ENCODE peak calls at places on chromosomes 5 and 9, in five cellular contexts. O, V, N, F and H are unnamed samples. For H4K20me1, the result is how much of the 10 kb centered on the place peaks cover.

GRCh38 chr5:150081541-150082283 is 4.6 kb downstream of the CSF1R start:
- DNase-seq in V (peak), F (peak), N (no peak), O (no peak), H (no peak)

GRCh38 chr5:20023686-20024085 is 35.7 kb upstream of the CDH18 start:
- DNase-seq in O (no peak), V (no peak), F (no peak), N (no peak), H (no peak)

GRCh38 chr9:28678097-28678496 is 1104.8 kb upstream of the C9orf72 start:
- DNase-seq in F (no peak), O (peak), V (no peak), N (peak), H (no peak)

GRCh38 chr5:75367401-75367800 is 30.4 kb downstream of the HMGCR start:
- DNase-seq in N (no peak), V (no peak), O (no peak), F (no peak), H (no peak)

GRCh38 chr9:88280816-88281382 is 107.3 kb upstream of the SPIN1 start:
- DNase-seq in N (peak), O (no peak), F (no peak), V (no peak), H (no peak)

GRCh38 chr5:7529880-7530279 is 133.9 kb downstream of the ADCY2 start:
- DNase-seq in N (no peak), V (no peak), O (no peak), F (no peak), H (no peak)

GRCh38 chr5:127442085-127442484 is 75.4 kb upstream of the PRRC1 start:
- DNase-seq in V (peak), N (no peak), O (peak), F (peak), H (no peak)

GRCh38 chr9:135702002-135702721 is at the start of gene KCNT1:
- DNase-seq in N (no peak), O (peak), F (peak), V (peak), H (peak)

GRCh38 chr5:31412324-31412723 is 119.6 kb downstream of the DROSHA start:
- DNase-seq in F (no peak), V (no peak), N (no peak), O (no peak), H (no peak)

GRCh38 chr5:171534009-171534895 is 114.8 kb downstream of the FGF18 start:
- DNase-seq in F (no peak), O (peak), N (no peak), V (no peak), H (no peak)

GRCh38 chr5:65837139-65837538 is 89.2 kb upstream of the ERBIN start:
- DNase-seq in F (no peak), O (peak), V (no peak), N (no peak), H (peak)

GRCh38 chr9:13447551-13448422 is 168.3 kb upstream of the MPDZ start:
- DNase-seq in O (no peak), V (no peak), N (no peak), F (no peak), H (no peak)

GRCh38 chr5:123035950-123036390 is 555 bp downstream of the PPIC start:
- DNase-seq in N (peak), O (peak), V (peak), F (no peak), H (no peak)

GRCh38 chr5:56814361-56814962 is 887 bp upstream of the MAP3K1 start:
- DNase-seq in N (no peak), F (peak), O (no peak), V (peak), H (no peak)

GRCh38 chr5:79893485-79893884 is 97.6 kb downstream of the MTX3 start:
- DNase-seq in F (no peak), N (no peak), V (no peak), O (no peak), H (no peak)

GRCh38 chr5:89190515-89191265 is 307.7 kb upstream of the MEF2C start:
- DNase-seq in O (no peak), N (no peak), F (no peak), V (no peak), H (no peak)

GRCh38 chr5:66122379-66123034 is 21.6 kb upstream of the SREK1 start:
- DNase-seq in N (no peak), V (no peak), F (no peak), O (peak), H (no peak)

GRCh38 chr9:16594787-16595186 is 275.7 kb downstream of the BNC2 start:
- DNase-seq in N (no peak), V (no peak), F (no peak), O (no peak), H (no peak)

GRCh38 chr5:107919969-107920368 is 249.2 kb upstream of the EFNA5 start:
- DNase-seq in O (no peak), N (no peak), V (no peak), F (no peak), H (no peak)

GRCh38 chr5:172313877-172314276 is 30.3 kb upstream of the UBTD2 start:
- DNase-seq in V (no peak), F (no peak), O (no peak), N (no peak), H (no peak)

GRCh38 chr5:141363952-141364660 is at the start of gene PCDHGA5:
- DNase-seq in N (no peak), O (no peak), V (no peak), F (no peak), H (no peak)

GRCh38 chr9:73911814-73912213 is 585.3 kb upstream of the RORB start:
- DNase-seq in F (no peak), O (no peak), V (no peak), N (no peak), H (no peak)

GRCh38 chr5:74081126-74081525 is 455.1 kb downstream of the ARHGEF28 start:
- DNase-seq in V (no peak), F (no peak), O (no peak), N (no peak), H (no peak)

GRCh38 chr5:34012791-34013190 is 4.9 kb upstream of the AMACR start:
- DNase-seq in V (no peak), O (no peak), N (no peak), F (no peak), H (no peak)

GRCh38 chr9:95415158-95415557 is 97.6 kb upstream of the FANCC start:
- DNase-seq in N (no peak), O (no peak), F (no peak), V (no peak), H (no peak)

GRCh38 chr9:124652994-124653393 is 118.1 kb downstream of the NR6A1 start:
- DNase-seq in N (no peak), V (no peak), F (no peak), O (no peak), H (no peak)

GRCh38 chr5:143176048-143176447 is 227.4 kb downstream of the NR3C1 start:
- DNase-seq in N (no peak), V (no peak), O (no peak), F (no peak), H (no peak)

GRCh38 chr5:14424011-14424685 is 157.4 kb upstream of the OTULINL start:
- DNase-seq in N (no peak), V (no peak), F (no peak), O (no peak), H (no peak)

GRCh38 chr5:178365501-178366440 is 133.2 kb upstream of the PHYKPL start:
- DNase-seq in V (no peak), O (no peak), F (no peak), N (no peak), H (no peak)

GRCh38 chr9:34578241-34579096 is 11.1 kb downstream of the CNTFR start:
- DNase-seq in N (no peak), F (no peak), O (no peak), V (peak), H (no peak)

GRCh38 chr5:140261403-140262171 is 41.3 kb downstream of the PFDN1 start:
- DNase-seq in O (peak), N (no peak), V (peak), F (no peak), H (no peak)

GRCh38 chr9:93890436-93890935 is 64.7 kb downstream of the BARX1 start:
- DNase-seq in O (no peak), F (no peak), V (no peak), N (no peak), H (no peak)

GRCh38 chr5:175870820-175871447 is 444 bp upstream of the CPLX2 start:
- DNase-seq in F (no peak), V (no peak), N (no peak), O (no peak), H (no peak)

GRCh38 chr5:175876107-175876506 is 4.7 kb downstream of the CPLX2 start:
- DNase-seq in O (no peak), N (no peak), V (no peak), F (no peak), H (no peak)

GRCh38 chr5:175872287-175873089 is 1.1 kb downstream of the CPLX2 start:
- DNase-seq in V (no peak), N (no peak), O (no peak), F (no peak), H (no peak)

GRCh38 chr5:175874462-175875139 is 3.2 kb downstream of the CPLX2 start:
- DNase-seq in N (no peak), V (no peak), O (no peak), F (no peak), H (no peak)

GRCh38 chr5:175873090-175873454 is 1.7 kb downstream of the CPLX2 start:
- DNase-seq in F (no peak), N (no peak), O (no peak), V (peak), H (no peak)
- TF ChIP-seq CTCF in F (no peak), N (peak), O (peak), V (peak), H (peak)

GRCh38 chr5:138803285-138803684 is 50.1 kb downstream of the CTNNA1 start:
- DNase-seq in O (no peak), V (no peak), F (no peak), N (no peak), H (no peak)
- H4K20me1 ChIP-seq in O (under half), V (half or more), F (under half), N (under half), H (under half)

GRCh38 chr5:3010301-3010952 is 258.9 kb upstream of the IRX2 start:
- DNase-seq in O (peak), F (no peak), N (no peak), V (no peak), H (peak)

GRCh38 chr5:3009605-3010004 is 258.1 kb upstream of the IRX2 start:
- DNase-seq in N (no peak), V (no peak), F (no peak), O (no peak), H (no peak)

GRCh38 chr5:3007577-3007976 is 256.1 kb upstream of the IRX2 start:
- DNase-seq in O (no peak), V (no peak), F (no peak), N (no peak), H (no peak)

GRCh38 chr5:3010953-3011763 is 259.7 kb upstream of the IRX2 start:
- DNase-seq in V (no peak), O (no peak), F (no peak), N (no peak), H (no peak)

GRCh38 chr5:3011764-3012017 is 260.2 kb upstream of the IRX2 start:
- DNase-seq in V (no peak), O (no peak), F (no peak), N (no peak), H (no peak)
- H3K27ac ChIP-seq in V (no peak), O (no peak), F (no peak), N (no peak), H (no peak)

GRCh38 chr9:134002796-134003195 is 10.7 kb upstream of the VAV2 start:
- DNase-seq in O (no peak), N (no peak), V (no peak), F (no peak), H (no peak)

GRCh38 chr9:133996531-133997520 is 4.7 kb upstream of the VAV2 start:
- DNase-seq in O (no peak), N (no peak), F (no peak), V (peak), H (no peak)

GRCh38 chr9:133997584-133997983 is 5.5 kb upstream of the VAV2 start:
- DNase-seq in V (no peak), O (no peak), F (no peak), N (no peak), H (no peak)

GRCh38 chr9:133998915-133999580 is 6.9 kb upstream of the VAV2 start:
- DNase-seq in F (no peak), O (no peak), V (no peak), N (no peak), H (no peak)

DNA sequence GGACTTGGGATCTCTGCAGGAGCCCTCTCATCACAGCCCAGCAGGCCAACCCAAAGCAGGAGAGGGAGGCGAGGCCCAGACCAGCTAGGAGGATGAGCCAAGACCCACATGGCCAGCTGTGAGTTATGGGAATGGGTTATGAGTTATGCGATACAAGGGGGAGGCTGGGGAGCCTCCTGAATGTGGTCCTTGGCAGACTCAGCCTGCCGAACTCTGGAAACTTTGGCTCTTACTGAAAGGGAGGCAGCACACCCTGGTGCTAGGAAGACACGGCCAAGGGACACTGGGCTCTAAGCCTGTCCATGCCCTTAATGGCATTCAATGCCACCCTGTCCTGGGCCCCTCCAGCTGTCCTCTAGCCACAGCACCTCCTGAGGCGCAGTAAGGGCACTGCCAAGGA is 7.7 kb upstream of the VAV2 start:
- DNase-seq in O (no peak), F (no peak), N (no peak), V (no peak), H (no peak)
- TF ChIP-seq CTCF in O (no peak), F (no peak), N (no peak), V (no peak), H (no peak)

DNA sequence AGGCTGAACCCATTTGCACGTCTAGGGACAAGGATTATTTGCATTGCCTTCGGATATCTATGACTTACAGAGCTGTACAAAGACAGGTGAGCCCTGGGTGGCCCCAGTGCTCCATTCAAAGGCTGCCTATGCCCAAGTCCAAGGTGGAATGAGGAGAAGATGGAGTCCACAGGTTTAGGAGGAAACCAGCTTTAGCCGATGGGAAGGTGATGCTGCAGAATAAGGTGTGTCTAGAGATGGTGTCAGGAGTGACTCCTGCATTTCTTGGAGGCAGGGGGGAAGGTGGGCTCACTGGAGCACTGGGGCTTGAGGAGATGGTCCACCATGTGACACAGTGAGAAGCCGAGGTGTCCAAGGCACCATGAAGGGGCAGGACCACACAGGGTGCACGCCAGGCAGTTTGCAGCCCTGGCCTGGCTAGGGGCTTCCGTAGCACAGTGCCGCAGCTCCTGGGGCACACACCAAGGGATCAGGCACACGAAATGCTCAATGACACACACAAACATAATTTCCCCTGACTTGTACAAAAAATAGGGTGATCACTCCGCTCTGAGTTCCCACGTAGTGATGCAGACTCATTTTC is 32.1 kb downstream of the SEMA4D start:
- DNase-seq in O (no peak), N (no peak), V (no peak), F (no peak), H (no peak)
- H4K20me1 ChIP-seq in O (under half), N (under half), V (under half), F (under half), H (under half)

GRCh38 chr9:137318976-137319375 is 16.9 kb upstream of the NRARP start:
- DNase-seq in V (peak), F (no peak), N (no peak), O (no peak), H (no peak)
- H3K27ac ChIP-seq in V (no peak), F (no peak), N (no peak), O (no peak), H (no peak)